ENCODE peak calls at places on chromosomes 2 and 18, in seven cellular contexts. G is CD8-positive, alpha-beta T cell; M is cardiac muscle cell; D is heart left ventricle; K is BE2C; F is fibroblast of pulmonary artery; E is astrocyte of the spinal cord. Y is an unnamed sample.
A peak's percentile ranks its signal among the peaks of the same experiment; 100 is the strongest.

GRCh38 chr2:151043484-151043883 is 218.2 kb downstream of the RBM43 start:
- DNase-seq in K (no peak), D (no peak), F (peak; percentile 50), M (peak; percentile 41), E (peak; percentile 81), G (no peak), Y (no peak)

GRCh38 chr18:22189431-22189830 is 20.0 kb downstream of the GATA6 start:
- DNase-seq in M (peak; percentile 78), E (no peak), G (no peak), F (peak; percentile 72), K (no peak), D (no peak), Y (no peak)

GRCh38 chr2:41662461-41662860 is 385.4 kb upstream of the PKDCC start:
- DNase-seq in M (no peak), E (no peak), K (no peak), F (no peak), D (no peak), G (no peak), Y (no peak)

GRCh38 chr2:70247364-70248144 is 874 bp downstream of the TIA1 start:
- DNase-seq in E (peak; percentile 42), K (no peak), M (peak; percentile 48), D (no peak), G (no peak), F (peak; percentile 26), Y (no peak)

GRCh38 chr2:84894758-84895520 is 10.5 kb upstream of the TMSB10 start:
- DNase-seq in F (peak; percentile 73), M (peak; percentile 89), G (no peak), D (no peak), K (no peak), E (no peak), Y (no peak)

GRCh38 chr2:170369894-170370293 is 191.9 kb downstream of the MYO3B start:
- DNase-seq in G (no peak), D (no peak), M (peak; percentile 40), F (peak; percentile 41), K (no peak), E (peak; percentile 48), Y (no peak)

GRCh38 chr2:72940786-72941185 is 23.5 kb downstream of the EMX1 start:
- DNase-seq in G (no peak), M (peak; percentile 51), K (peak; percentile 33), D (no peak), F (peak; percentile 26), E (peak; percentile 23), Y (no peak)

GRCh38 chr18:42255908-42256765 is 301.1 kb downstream of the PIK3C3 start:
- DNase-seq in F (no peak), D (no peak), K (no peak), G (no peak), M (no peak), E (no peak), Y (no peak)

GRCh38 chr2:28952806-28953190 is 28.3 kb upstream of the TOGARAM2 start:
- DNase-seq in K (no peak), M (no peak), G (no peak), E (no peak), F (no peak), D (no peak), Y (no peak)

GRCh38 chr2:175166216-175166824 is 1.7 kb downstream of the ATF2 start:
- DNase-seq in K (no peak), M (no peak), G (no peak), F (no peak), E (no peak), D (no peak), Y (no peak)

GRCh38 chr2:171630812-171631626 is 56.2 kb upstream of the DYNC1I2 start:
- DNase-seq in F (peak; percentile 14), M (peak; percentile 72), K (peak; percentile 16), G (no peak), E (peak; percentile 2), D (no peak), Y (no peak)

GRCh38 chr2:17479875-17480274 is 38.4 kb downstream of the RAD51AP2 start:
- DNase-seq in F (peak; percentile 23), K (no peak), G (no peak), E (peak; percentile 67), M (peak; percentile 4), D (no peak), Y (no peak)

GRCh38 chr2:4295680-4296079 is 592.3 kb downstream of the DCDC2C start:
- DNase-seq in K (no peak), D (no peak), F (no peak), E (no peak), M (no peak), G (no peak), Y (no peak)

GRCh38 chr2:171995586-171995985 is 4.2 kb upstream of the METAP1D start:
- DNase-seq in D (no peak), G (no peak), K (no peak), M (no peak), F (no peak), E (no peak), Y (no peak)

GRCh38 chr2:180707867-180708205 is 272.6 kb upstream of the UBE2E3 start:
- DNase-seq in E (peak; percentile 88), D (no peak), G (no peak), F (peak; percentile 96), M (peak; percentile 91), K (no peak), Y (no peak)

GRCh38 chr2:54895735-54896134 is 154.5 kb downstream of the RTN4 start:
- DNase-seq in M (peak; percentile 54), G (no peak), D (no peak), E (peak; percentile 21), K (no peak), F (peak; percentile 46), Y (no peak)

GRCh38 chr18:8616026-8616401 is 6.8 kb downstream of the RAB12 start:
- DNase-seq in G (no peak), E (no peak), F (no peak), K (no peak), M (no peak), D (no peak), Y (no peak)

GRCh38 chr2:223243233-223243632 is 191.2 kb downstream of the KCNE4 start:
- DNase-seq in K (no peak), E (no peak), G (no peak), F (no peak), D (no peak), M (no peak), Y (no peak)

GRCh38 chr2:85605406-85606115 is 3.1 kb upstream of the TMEM150A start:
- DNase-seq in E (peak; percentile 94), F (peak; percentile 93), K (no peak), D (no peak), G (no peak), M (peak; percentile 94), Y (no peak)

DNA sequence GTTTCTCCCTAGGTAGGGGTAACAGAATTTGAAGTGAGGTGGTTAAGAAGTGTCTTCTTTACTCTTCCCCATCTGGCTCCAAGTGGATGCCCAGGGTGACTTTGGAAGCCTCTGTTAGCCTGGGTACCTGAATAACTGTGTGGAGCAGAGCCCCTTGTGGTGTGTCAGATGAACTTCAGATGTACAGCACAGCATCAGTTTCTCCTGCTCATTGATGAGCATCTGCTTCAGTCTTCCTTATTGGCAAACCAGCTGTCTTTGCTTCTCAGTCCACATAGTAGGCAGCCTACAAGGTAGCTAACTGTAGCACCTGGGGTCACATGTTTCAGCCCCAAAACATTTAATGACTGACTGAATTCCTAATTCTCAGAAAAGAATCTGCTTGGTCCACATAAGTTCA is 56.2 kb upstream of the ATP8B1 start:
- DNase-seq in G (no peak), D (no peak), E (peak; percentile 14), K (no peak), F (peak; percentile 51), M (peak; percentile 53), Y (no peak)
- TF ChIP-seq CTCF in G (no peak), D (peak; percentile 33), E (peak; percentile 54), K (peak; percentile 49), F (peak; percentile 67), M (peak; percentile 71), Y (peak; percentile 61)

GRCh38 chr18:49948975-49949374 is 135.6 kb upstream of the ACAA2 start:
- DNase-seq in D (no peak), G (no peak), K (no peak), E (no peak), M (no peak), F (no peak), Y (no peak)

GRCh38 chr18:49949991-49950395 is 136.7 kb upstream of the ACAA2 start:
- DNase-seq in K (no peak), M (no peak), F (no peak), D (no peak), G (no peak), E (no peak), Y (no peak)

DNA sequence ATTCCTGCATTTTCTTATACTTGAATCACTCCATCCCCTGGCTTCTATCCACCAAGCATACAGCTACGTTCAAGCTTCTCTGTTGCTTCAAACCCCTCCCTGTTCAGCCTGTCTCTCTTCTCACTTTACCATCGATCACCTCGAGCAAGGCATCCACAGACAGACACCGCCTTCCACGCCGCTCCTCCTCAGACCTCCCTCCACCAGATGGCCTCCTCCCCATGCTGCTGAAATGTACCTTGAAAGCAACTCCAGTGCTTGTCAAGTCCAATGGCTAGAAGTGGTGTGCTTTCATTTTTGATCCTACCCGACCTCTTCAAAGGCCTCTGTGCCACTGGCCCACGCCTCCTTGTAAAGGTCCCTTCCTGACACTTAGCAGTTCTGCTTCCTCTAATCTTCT is 131.3 kb upstream of the ACAA2 start:
- DNase-seq in G (no peak), M (peak; percentile 21), D (no peak), E (no peak), F (peak; percentile 2), K (peak; percentile 27), Y (no peak)
- TF ChIP-seq CTCF in G (no peak), M (peak; percentile 17), D (peak; percentile 15), E (peak; percentile 21), F (no peak), K (peak; percentile 33), Y (no peak)

DNA sequence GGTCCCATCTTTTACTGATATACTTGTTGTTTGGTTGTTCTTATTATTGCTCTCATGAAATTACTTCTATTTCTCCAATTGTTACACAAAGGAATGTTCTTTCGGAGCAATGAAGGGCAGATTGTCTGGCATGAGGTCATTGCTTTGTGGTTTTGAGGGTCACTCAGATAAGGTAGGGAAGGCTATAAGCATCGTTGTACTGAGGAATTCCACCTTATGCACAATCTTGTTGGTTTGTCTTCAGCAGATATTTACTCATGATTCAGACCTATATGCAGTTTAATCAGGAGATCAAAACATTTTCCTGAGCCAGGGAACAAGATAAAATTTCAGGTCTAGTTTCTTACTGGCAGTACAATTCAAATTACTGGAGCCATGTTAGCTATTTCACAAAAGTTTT is 163.0 kb upstream of the SPHKAP start:
- DNase-seq in K (no peak), E (no peak), D (no peak), G (no peak), M (no peak), F (no peak), Y (no peak)
- TF ChIP-seq CTCF in K (no peak), E (no peak), D (no peak), G (no peak), M (no peak), F (no peak), Y (no peak)

DNA sequence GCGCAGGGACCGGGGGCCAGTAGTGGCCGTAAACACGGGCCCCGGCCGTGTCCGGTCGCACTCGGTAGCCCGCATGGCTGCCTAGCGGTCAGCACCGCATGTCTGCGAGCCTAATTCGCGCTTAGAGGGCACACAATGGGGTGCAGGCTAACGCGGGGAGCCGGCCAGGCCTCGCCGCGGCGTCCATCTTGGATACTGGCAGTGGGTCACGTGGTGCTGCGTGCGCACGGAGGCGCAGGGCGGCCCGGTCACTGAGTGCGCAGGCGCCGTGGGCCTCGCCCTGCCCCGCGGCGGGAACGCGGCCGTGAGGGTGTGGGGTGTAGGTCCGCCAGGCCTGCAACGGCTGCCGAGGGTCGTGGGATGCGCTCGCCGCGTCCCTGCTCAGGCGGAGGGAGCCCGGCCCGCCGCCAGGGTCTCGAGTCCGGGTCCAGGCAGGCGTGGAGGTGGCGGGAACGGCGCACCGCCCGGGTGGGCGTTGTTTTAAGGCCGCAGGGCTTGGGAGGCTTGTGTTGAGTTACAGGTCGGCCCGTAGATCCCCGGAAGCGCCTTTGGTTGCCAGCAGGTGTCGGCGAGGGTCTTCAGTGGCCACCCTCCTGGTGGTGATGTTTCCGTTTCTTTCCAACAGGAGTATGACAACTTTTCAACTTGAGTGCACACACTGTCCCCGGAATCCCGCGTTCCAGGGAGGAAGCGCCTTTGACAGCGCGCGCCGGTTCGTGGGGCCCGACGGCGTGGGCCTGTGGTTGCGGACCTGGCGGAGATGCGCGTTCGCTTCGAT is 819 bp upstream of the HDAC4 start:
- DNase-seq in K (peak; percentile 95), G (peak; percentile 90), E (peak; percentile 94), D (peak; percentile 95), M (peak; percentile 96), F (peak; percentile 94), Y (peak; percentile 96)
- TF ChIP-seq CTCF in K (peak; percentile 29), G (no peak), E (no peak), D (peak; percentile 9), M (no peak), F (no peak), Y (peak; percentile 51)

Y was measured in glutamatergic neuron.